ENCODE peak calls at places on chromosomes 12 and 14, in nine cellular contexts. P is GF-D8, C is LHCN-M2, W is fibroblast of the aortic adventitia, I is stomach, A is occipital lobe, B is NCI-H69, V is PC-3, F is NCI-H774. O is an unnamed sample.

GRCh38 chr14:50347521-50347920 is 35.4 kb downstream of the DMAC2L start:
- DNase-seq in P (no peak), C (peak), W (peak), I (no peak), A (no peak), B (no peak), V (peak), F (no peak), O (no peak)

GRCh38 chr12:124159655-124160054 is 135.2 kb upstream of the RFLNA start:
- DNase-seq in P (no peak), C (no peak), W (no peak), I (no peak), A (no peak), B (peak), V (no peak), F (no peak), O (no peak)

GRCh38 chr14:32559595-32559994 is 230.5 kb downstream of the AKAP6 start:
- DNase-seq in P (no peak), C (peak), W (peak), I (no peak), A (no peak), B (no peak), V (no peak), F (no peak), O (no peak)

GRCh38 chr12:88552672-88553079 is 27.6 kb downstream of the KITLG start:
- DNase-seq in P (no peak), C (peak), W (peak), I (no peak), A (no peak), B (no peak), V (peak), F (no peak), O (no peak)

GRCh38 chr14:91303091-91303923 is 58.8 kb upstream of the GPR68 start:
- DNase-seq in P (no peak), C (no peak), W (no peak), I (no peak), A (no peak), B (peak), V (peak), F (no peak), O (no peak)

GRCh38 chr12:47247418-47247817 is 167.7 kb upstream of the AMIGO2 start:
- DNase-seq in P (no peak), C (no peak), W (no peak), I (peak), A (no peak), B (no peak), V (peak), F (peak), O (no peak)

GRCh38 chr12:30850684-30851083 is 75.9 kb upstream of the TSPAN11 start:
- DNase-seq in P (no peak), C (no peak), W (no peak), I (no peak), A (no peak), B (peak), V (no peak), F (no peak), O (no peak)

GRCh38 chr14:101025656-101026055 is 122.1 kb upstream of the RTL1 start:
- DNase-seq in P (no peak), C (no peak), W (no peak), I (no peak), A (no peak), B (no peak), V (no peak), F (no peak), O (no peak)

GRCh38 chr12:117050060-117050459 is 49.2 kb downstream of the TESC start:
- DNase-seq in P (no peak), C (no peak), W (no peak), I (no peak), A (no peak), B (no peak), V (no peak), F (no peak), O (no peak)

GRCh38 chr12:47781479-47782371 is 8.7 kb downstream of the SLC48A1 start:
- DNase-seq in P (no peak), C (no peak), W (no peak), I (no peak), A (no peak), B (no peak), V (peak), F (no peak), O (no peak)

GRCh38 chr14:75150150-75150549 is 23.3 kb upstream of the NEK9 start:
- DNase-seq in P (no peak), C (peak), W (no peak), I (no peak), A (no peak), B (no peak), V (no peak), F (no peak), O (no peak)

GRCh38 chr14:20469890-20470858 is 968 bp downstream of the PNP start:
- DNase-seq in P (peak), C (peak), W (peak), I (peak), A (no peak), B (peak), V (peak), F (peak), O (no peak)

GRCh38 chr12:109920266-109920780 is 20.2 kb downstream of the TCHP start:
- DNase-seq in P (no peak), C (no peak), W (no peak), I (no peak), A (no peak), B (no peak), V (no peak), F (no peak), O (no peak)

GRCh38 chr12:44377443-44378160 is 498.5 kb downstream of the NELL2 start:
- DNase-seq in P (no peak), C (no peak), W (no peak), I (no peak), A (no peak), B (peak), V (no peak), F (peak), O (no peak)

GRCh38 chr14:95467232-95467631 is 49.2 kb downstream of the SYNE3 start:
- DNase-seq in P (no peak), C (no peak), W (no peak), I (no peak), A (no peak), B (peak), V (no peak), F (no peak), O (no peak)

GRCh38 chr12:1881301-1881700 is 37.2 kb downstream of the CACNA2D4 start:
- DNase-seq in P (no peak), C (no peak), W (no peak), I (no peak), A (no peak), B (no peak), V (no peak), F (no peak), O (no peak)

GRCh38 chr14:49691031-49691430 is 1.9 kb upstream of the KLHDC1 start:
- DNase-seq in P (no peak), C (no peak), W (no peak), I (no peak), A (no peak), B (no peak), V (no peak), F (no peak), O (no peak)

GRCh38 chr12:52884526-52885293 is 20.2 kb downstream of the KRT8 start:
- DNase-seq in P (no peak), C (peak), W (peak), I (peak), A (peak), B (peak), V (peak), F (peak), O (no peak)

GRCh38 chr12:109757671-109758265 is 44.1 kb downstream of the FAM222A start:
- DNase-seq in P (no peak), C (no peak), W (no peak), I (peak), A (no peak), B (no peak), V (no peak), F (no peak), O (no peak)

GRCh38 chr12:41709463-41710285 is 435.0 kb downstream of the GXYLT1 start:
- DNase-seq in P (no peak), C (no peak), W (no peak), I (no peak), A (no peak), B (peak), V (no peak), F (no peak), O (no peak)

O was measured in NCI-H1436 treated with DMSO at 0.1 percent for 48 hours.